ENCODE peak calls at places on chromosomes 5 and 9, in six cellular contexts. One of them, this sample, is unnamed.

GRCh38 chr5:100647461-100648230 is 112.5 kb downstream of the FAM174A start:
- DNase-seq in endothelial cell: no peak
- DNase-seq in DMS 273 treated with DMSO at 0.1 percent for 48 hours: no peak
- DNase-seq in NCI-H1092 treated with DMSO at 0.1 percent for 48 hours: peak; percentile 18
- DNase-seq in stimulated activated CD4-positive, alpha-beta T cell treated with anti-CD3 and anti-CD28 coated beads, Interleukin-4, amount 100 ng/mL, for 48 hours: no peak
- DNase-seq in T-helper 9 cell: peak; percentile 10
- DNase-seq in this sample: no peak

GRCh38 chr5:119435436-119436132 is 16.7 kb upstream of the HSD17B4 start:
- DNase-seq in endothelial cell: peak; percentile 61
- DNase-seq in DMS 273 treated with DMSO at 0.1 percent for 48 hours: no peak
- DNase-seq in NCI-H1092 treated with DMSO at 0.1 percent for 48 hours: no peak
- DNase-seq in stimulated activated CD4-positive, alpha-beta T cell treated with anti-CD3 and anti-CD28 coated beads, Interleukin-4, amount 100 ng/mL, for 48 hours: peak; percentile 41
- DNase-seq in T-helper 9 cell: peak; percentile 57
- DNase-seq in this sample: peak; percentile 42

GRCh38 chr5:155699385-155699784 is 627.6 kb upstream of the SGCD start:
- DNase-seq in endothelial cell: peak; percentile 5
- DNase-seq in DMS 273 treated with DMSO at 0.1 percent for 48 hours: no peak
- DNase-seq in NCI-H1092 treated with DMSO at 0.1 percent for 48 hours: no peak
- DNase-seq in stimulated activated CD4-positive, alpha-beta T cell treated with anti-CD3 and anti-CD28 coated beads, Interleukin-4, amount 100 ng/mL, for 48 hours: no peak
- DNase-seq in T-helper 9 cell: no peak
- DNase-seq in this sample: no peak

GRCh38 chr9:84937086-84937670 is 267.6 kb downstream of the NTRK2 start:
- DNase-seq in endothelial cell: no peak
- DNase-seq in DMS 273 treated with DMSO at 0.1 percent for 48 hours: no peak
- DNase-seq in NCI-H1092 treated with DMSO at 0.1 percent for 48 hours: no peak
- DNase-seq in stimulated activated CD4-positive, alpha-beta T cell treated with anti-CD3 and anti-CD28 coated beads, Interleukin-4, amount 100 ng/mL, for 48 hours: no peak
- DNase-seq in T-helper 9 cell: no peak
- DNase-seq in this sample: peak; percentile 35

GRCh38 chr5:19927919-19928318 is 60.1 kb downstream of the CDH18 start:
- DNase-seq in endothelial cell: no peak
- DNase-seq in DMS 273 treated with DMSO at 0.1 percent for 48 hours: no peak
- DNase-seq in NCI-H1092 treated with DMSO at 0.1 percent for 48 hours: peak; percentile 87
- DNase-seq in stimulated activated CD4-positive, alpha-beta T cell treated with anti-CD3 and anti-CD28 coated beads, Interleukin-4, amount 100 ng/mL, for 48 hours: no peak
- DNase-seq in T-helper 9 cell: no peak
- DNase-seq in this sample: peak; percentile 68

GRCh38 chr5:133247881-133248642 is 196.2 kb downstream of the HSPA4 start:
- DNase-seq in endothelial cell: peak; percentile 78
- DNase-seq in DMS 273 treated with DMSO at 0.1 percent for 48 hours: no peak
- DNase-seq in NCI-H1092 treated with DMSO at 0.1 percent for 48 hours: no peak
- DNase-seq in stimulated activated CD4-positive, alpha-beta T cell treated with anti-CD3 and anti-CD28 coated beads, Interleukin-4, amount 100 ng/mL, for 48 hours: no peak
- DNase-seq in T-helper 9 cell: no peak
- DNase-seq in this sample: peak; percentile 60

GRCh38 chr5:33692983-33693382 is 198.8 kb downstream of the ADAMTS12 start:
- DNase-seq in endothelial cell: no peak
- DNase-seq in DMS 273 treated with DMSO at 0.1 percent for 48 hours: no peak
- DNase-seq in NCI-H1092 treated with DMSO at 0.1 percent for 48 hours: no peak
- DNase-seq in stimulated activated CD4-positive, alpha-beta T cell treated with anti-CD3 and anti-CD28 coated beads, Interleukin-4, amount 100 ng/mL, for 48 hours: no peak
- DNase-seq in T-helper 9 cell: no peak
- DNase-seq in this sample: no peak

GRCh38 chr5:150137168-150137957 is 18.3 kb downstream of the PDGFRB start:
- DNase-seq in endothelial cell: peak; percentile 57
- DNase-seq in DMS 273 treated with DMSO at 0.1 percent for 48 hours: no peak
- DNase-seq in NCI-H1092 treated with DMSO at 0.1 percent for 48 hours: no peak
- DNase-seq in stimulated activated CD4-positive, alpha-beta T cell treated with anti-CD3 and anti-CD28 coated beads, Interleukin-4, amount 100 ng/mL, for 48 hours: no peak
- DNase-seq in T-helper 9 cell: no peak
- DNase-seq in this sample: no peak

GRCh38 chr5:181215997-181216982 is 6.8 kb upstream of the TRIM41 start:
- DNase-seq in endothelial cell: no peak
- DNase-seq in DMS 273 treated with DMSO at 0.1 percent for 48 hours: no peak
- DNase-seq in NCI-H1092 treated with DMSO at 0.1 percent for 48 hours: no peak
- DNase-seq in stimulated activated CD4-positive, alpha-beta T cell treated with anti-CD3 and anti-CD28 coated beads, Interleukin-4, amount 100 ng/mL, for 48 hours: no peak
- DNase-seq in T-helper 9 cell: no peak
- DNase-seq in this sample: no peak

GRCh38 chr9:73782166-73782565 is 630.5 kb downstream of the ANXA1 start:
- DNase-seq in endothelial cell: no peak
- DNase-seq in DMS 273 treated with DMSO at 0.1 percent for 48 hours: no peak
- DNase-seq in NCI-H1092 treated with DMSO at 0.1 percent for 48 hours: no peak
- DNase-seq in stimulated activated CD4-positive, alpha-beta T cell treated with anti-CD3 and anti-CD28 coated beads, Interleukin-4, amount 100 ng/mL, for 48 hours: no peak
- DNase-seq in T-helper 9 cell: no peak
- DNase-seq in this sample: no peak

GRCh38 chr5:10838038-10838437 is 77.0 kb upstream of the DAP start:
- DNase-seq in endothelial cell: no peak
- DNase-seq in DMS 273 treated with DMSO at 0.1 percent for 48 hours: no peak
- DNase-seq in NCI-H1092 treated with DMSO at 0.1 percent for 48 hours: no peak
- DNase-seq in stimulated activated CD4-positive, alpha-beta T cell treated with anti-CD3 and anti-CD28 coated beads, Interleukin-4, amount 100 ng/mL, for 48 hours: no peak
- DNase-seq in T-helper 9 cell: no peak
- DNase-seq in this sample: no peak

GRCh38 chr5:131394128-131394527 is 130.3 kb downstream of the CDC42SE2 start:
- DNase-seq in endothelial cell: no peak
- DNase-seq in DMS 273 treated with DMSO at 0.1 percent for 48 hours: no peak
- DNase-seq in NCI-H1092 treated with DMSO at 0.1 percent for 48 hours: no peak
- DNase-seq in stimulated activated CD4-positive, alpha-beta T cell treated with anti-CD3 and anti-CD28 coated beads, Interleukin-4, amount 100 ng/mL, for 48 hours: no peak
- DNase-seq in T-helper 9 cell: no peak
- DNase-seq in this sample: no peak

GRCh38 chr5:43312699-43313034 is 545 bp downstream of the HMGCS1 start:
- DNase-seq in endothelial cell: no peak
- DNase-seq in DMS 273 treated with DMSO at 0.1 percent for 48 hours: no peak
- DNase-seq in NCI-H1092 treated with DMSO at 0.1 percent for 48 hours: no peak
- DNase-seq in stimulated activated CD4-positive, alpha-beta T cell treated with anti-CD3 and anti-CD28 coated beads, Interleukin-4, amount 100 ng/mL, for 48 hours: no peak
- DNase-seq in T-helper 9 cell: no peak
- DNase-seq in this sample: no peak

GRCh38 chr5:38846379-38846967 is 661 bp downstream of the OSMR start:
- DNase-seq in endothelial cell: no peak
- DNase-seq in DMS 273 treated with DMSO at 0.1 percent for 48 hours: no peak
- DNase-seq in NCI-H1092 treated with DMSO at 0.1 percent for 48 hours: no peak
- DNase-seq in stimulated activated CD4-positive, alpha-beta T cell treated with anti-CD3 and anti-CD28 coated beads, Interleukin-4, amount 100 ng/mL, for 48 hours: no peak
- DNase-seq in T-helper 9 cell: no peak
- DNase-seq in this sample: no peak

GRCh38 chr9:69980591-69980990 is 63.1 kb upstream of the MAMDC2 start:
- DNase-seq in endothelial cell: no peak
- DNase-seq in DMS 273 treated with DMSO at 0.1 percent for 48 hours: no peak
- DNase-seq in NCI-H1092 treated with DMSO at 0.1 percent for 48 hours: no peak
- DNase-seq in stimulated activated CD4-positive, alpha-beta T cell treated with anti-CD3 and anti-CD28 coated beads, Interleukin-4, amount 100 ng/mL, for 48 hours: no peak
- DNase-seq in T-helper 9 cell: no peak
- DNase-seq in this sample: no peak

GRCh38 chr5:1331861-1332405 is 13.0 kb downstream of the CLPTM1L start:
- DNase-seq in endothelial cell: no peak
- DNase-seq in DMS 273 treated with DMSO at 0.1 percent for 48 hours: no peak
- DNase-seq in NCI-H1092 treated with DMSO at 0.1 percent for 48 hours: no peak
- DNase-seq in stimulated activated CD4-positive, alpha-beta T cell treated with anti-CD3 and anti-CD28 coated beads, Interleukin-4, amount 100 ng/mL, for 48 hours: no peak
- DNase-seq in T-helper 9 cell: no peak
- DNase-seq in this sample: no peak

GRCh38 chr5:42120071-42120470 is 195.0 kb downstream of the FBXO4 start:
- DNase-seq in endothelial cell: no peak
- DNase-seq in DMS 273 treated with DMSO at 0.1 percent for 48 hours: no peak
- DNase-seq in NCI-H1092 treated with DMSO at 0.1 percent for 48 hours: no peak
- DNase-seq in stimulated activated CD4-positive, alpha-beta T cell treated with anti-CD3 and anti-CD28 coated beads, Interleukin-4, amount 100 ng/mL, for 48 hours: no peak
- DNase-seq in T-helper 9 cell: no peak
- DNase-seq in this sample: no peak

GRCh38 chr5:62144395-62145022 is 161.5 kb upstream of the KIF2A start:
- DNase-seq in endothelial cell: no peak
- DNase-seq in DMS 273 treated with DMSO at 0.1 percent for 48 hours: no peak
- DNase-seq in NCI-H1092 treated with DMSO at 0.1 percent for 48 hours: peak; percentile 52
- DNase-seq in stimulated activated CD4-positive, alpha-beta T cell treated with anti-CD3 and anti-CD28 coated beads, Interleukin-4, amount 100 ng/mL, for 48 hours: no peak
- DNase-seq in T-helper 9 cell: no peak
- DNase-seq in this sample: no peak

GRCh38 chr9:116990592-116990991 is 303.5 kb downstream of the TRIM32 start:
- DNase-seq in endothelial cell: no peak
- DNase-seq in DMS 273 treated with DMSO at 0.1 percent for 48 hours: no peak
- DNase-seq in NCI-H1092 treated with DMSO at 0.1 percent for 48 hours: no peak
- DNase-seq in stimulated activated CD4-positive, alpha-beta T cell treated with anti-CD3 and anti-CD28 coated beads, Interleukin-4, amount 100 ng/mL, for 48 hours: no peak
- DNase-seq in T-helper 9 cell: no peak
- DNase-seq in this sample: no peak

GRCh38 chr5:109645591-109646236 is 44.0 kb upstream of the MAN2A1 start:
- DNase-seq in endothelial cell: no peak
- DNase-seq in DMS 273 treated with DMSO at 0.1 percent for 48 hours: peak; percentile 97
- DNase-seq in NCI-H1092 treated with DMSO at 0.1 percent for 48 hours: peak; percentile 89
- DNase-seq in stimulated activated CD4-positive, alpha-beta T cell treated with anti-CD3 and anti-CD28 coated beads, Interleukin-4, amount 100 ng/mL, for 48 hours: no peak
- DNase-seq in T-helper 9 cell: no peak
- DNase-seq in this sample: no peak

GRCh38 chr5:74126294-74126693 is 500.3 kb downstream of the ARHGEF28 start:
- DNase-seq in endothelial cell: no peak
- DNase-seq in DMS 273 treated with DMSO at 0.1 percent for 48 hours: no peak
- DNase-seq in NCI-H1092 treated with DMSO at 0.1 percent for 48 hours: no peak
- DNase-seq in stimulated activated CD4-positive, alpha-beta T cell treated with anti-CD3 and anti-CD28 coated beads, Interleukin-4, amount 100 ng/mL, for 48 hours: no peak
- DNase-seq in T-helper 9 cell: no peak
- DNase-seq in this sample: no peak

GRCh38 chr5:121630402-121630801 is 221.3 kb upstream of the FTMT start:
- DNase-seq in endothelial cell: no peak
- DNase-seq in DMS 273 treated with DMSO at 0.1 percent for 48 hours: no peak
- DNase-seq in NCI-H1092 treated with DMSO at 0.1 percent for 48 hours: no peak
- DNase-seq in stimulated activated CD4-positive, alpha-beta T cell treated with anti-CD3 and anti-CD28 coated beads, Interleukin-4, amount 100 ng/mL, for 48 hours: no peak
- DNase-seq in T-helper 9 cell: no peak
- DNase-seq in this sample: no peak

GRCh38 chr9:122346478-122347347 is 24.1 kb upstream of the PTGS1 start:
- DNase-seq in endothelial cell: peak; percentile 77
- DNase-seq in DMS 273 treated with DMSO at 0.1 percent for 48 hours: no peak
- DNase-seq in NCI-H1092 treated with DMSO at 0.1 percent for 48 hours: peak; percentile 33
- DNase-seq in stimulated activated CD4-positive, alpha-beta T cell treated with anti-CD3 and anti-CD28 coated beads, Interleukin-4, amount 100 ng/mL, for 48 hours: no peak
- DNase-seq in T-helper 9 cell: no peak
- DNase-seq in this sample: no peak

GRCh38 chr5:95862636-95863382 is 40.3 kb upstream of the GLRX start:
- DNase-seq in endothelial cell: no peak
- DNase-seq in DMS 273 treated with DMSO at 0.1 percent for 48 hours: no peak
- DNase-seq in NCI-H1092 treated with DMSO at 0.1 percent for 48 hours: peak; percentile 56
- DNase-seq in stimulated activated CD4-positive, alpha-beta T cell treated with anti-CD3 and anti-CD28 coated beads, Interleukin-4, amount 100 ng/mL, for 48 hours: no peak
- DNase-seq in T-helper 9 cell: no peak
- DNase-seq in this sample: no peak

GRCh38 chr9:113708821-113709713 is 167.0 kb upstream of the ZNF618 start:
- DNase-seq in endothelial cell: no peak
- DNase-seq in DMS 273 treated with DMSO at 0.1 percent for 48 hours: no peak
- DNase-seq in NCI-H1092 treated with DMSO at 0.1 percent for 48 hours: no peak
- DNase-seq in stimulated activated CD4-positive, alpha-beta T cell treated with anti-CD3 and anti-CD28 coated beads, Interleukin-4, amount 100 ng/mL, for 48 hours: no peak
- DNase-seq in T-helper 9 cell: no peak
- DNase-seq in this sample: no peak

GRCh38 chr5:96049398-96050272 is 88.0 kb upstream of the ELL2 start:
- DNase-seq in endothelial cell: no peak
- DNase-seq in DMS 273 treated with DMSO at 0.1 percent for 48 hours: no peak
- DNase-seq in NCI-H1092 treated with DMSO at 0.1 percent for 48 hours: no peak
- DNase-seq in stimulated activated CD4-positive, alpha-beta T cell treated with anti-CD3 and anti-CD28 coated beads, Interleukin-4, amount 100 ng/mL, for 48 hours: no peak
- DNase-seq in T-helper 9 cell: no peak
- DNase-seq in this sample: no peak

GRCh38 chr9:92612816-92613215 is 57.1 kb downstream of the IPPK start:
- DNase-seq in endothelial cell: no peak
- DNase-seq in DMS 273 treated with DMSO at 0.1 percent for 48 hours: no peak
- DNase-seq in NCI-H1092 treated with DMSO at 0.1 percent for 48 hours: no peak
- DNase-seq in stimulated activated CD4-positive, alpha-beta T cell treated with anti-CD3 and anti-CD28 coated beads, Interleukin-4, amount 100 ng/mL, for 48 hours: no peak
- DNase-seq in T-helper 9 cell: no peak
- DNase-seq in this sample: no peak

GRCh38 chr5:132134384-132134783 is 60.8 kb downstream of the CSF2 start:
- DNase-seq in endothelial cell: no peak
- DNase-seq in DMS 273 treated with DMSO at 0.1 percent for 48 hours: no peak
- DNase-seq in NCI-H1092 treated with DMSO at 0.1 percent for 48 hours: no peak
- DNase-seq in stimulated activated CD4-positive, alpha-beta T cell treated with anti-CD3 and anti-CD28 coated beads, Interleukin-4, amount 100 ng/mL, for 48 hours: no peak
- DNase-seq in T-helper 9 cell: no peak
- DNase-seq in this sample: no peak

GRCh38 chr9:94912700-94913249 is 186.3 kb downstream of the AOPEP start:
- DNase-seq in endothelial cell: no peak
- DNase-seq in DMS 273 treated with DMSO at 0.1 percent for 48 hours: no peak
- DNase-seq in NCI-H1092 treated with DMSO at 0.1 percent for 48 hours: no peak
- DNase-seq in stimulated activated CD4-positive, alpha-beta T cell treated with anti-CD3 and anti-CD28 coated beads, Interleukin-4, amount 100 ng/mL, for 48 hours: no peak
- DNase-seq in T-helper 9 cell: no peak
- DNase-seq in this sample: no peak

GRCh38 chr5:59583810-59584562 is 309.5 kb downstream of the PDE4D start:
- DNase-seq in endothelial cell: no peak
- DNase-seq in DMS 273 treated with DMSO at 0.1 percent for 48 hours: no peak
- DNase-seq in NCI-H1092 treated with DMSO at 0.1 percent for 48 hours: peak; percentile 68
- DNase-seq in stimulated activated CD4-positive, alpha-beta T cell treated with anti-CD3 and anti-CD28 coated beads, Interleukin-4, amount 100 ng/mL, for 48 hours: no peak
- DNase-seq in T-helper 9 cell: no peak
- DNase-seq in this sample: no peak

GRCh38 chr5:157961828-157962390 is 103.0 kb upstream of the CLINT1 start:
- DNase-seq in endothelial cell: no peak
- DNase-seq in DMS 273 treated with DMSO at 0.1 percent for 48 hours: no peak
- DNase-seq in NCI-H1092 treated with DMSO at 0.1 percent for 48 hours: peak; percentile 59
- DNase-seq in stimulated activated CD4-positive, alpha-beta T cell treated with anti-CD3 and anti-CD28 coated beads, Interleukin-4, amount 100 ng/mL, for 48 hours: no peak
- DNase-seq in T-helper 9 cell: no peak
- DNase-seq in this sample: no peak

GRCh38 chr5:120388016-120388781 is 75.9 kb upstream of the PRR16 start:
- DNase-seq in endothelial cell: no peak
- DNase-seq in DMS 273 treated with DMSO at 0.1 percent for 48 hours: no peak
- DNase-seq in NCI-H1092 treated with DMSO at 0.1 percent for 48 hours: no peak
- DNase-seq in stimulated activated CD4-positive, alpha-beta T cell treated with anti-CD3 and anti-CD28 coated beads, Interleukin-4, amount 100 ng/mL, for 48 hours: no peak
- DNase-seq in T-helper 9 cell: no peak
- DNase-seq in this sample: no peak

GRCh38 chr5:1723957-1724821 is 75.4 kb downstream of the MRPL36 start:
- DNase-seq in endothelial cell: no peak
- DNase-seq in DMS 273 treated with DMSO at 0.1 percent for 48 hours: no peak
- DNase-seq in NCI-H1092 treated with DMSO at 0.1 percent for 48 hours: no peak
- DNase-seq in stimulated activated CD4-positive, alpha-beta T cell treated with anti-CD3 and anti-CD28 coated beads, Interleukin-4, amount 100 ng/mL, for 48 hours: no peak
- DNase-seq in T-helper 9 cell: no peak
- DNase-seq in this sample: no peak

GRCh38 chr5:81398741-81399140 is 4.8 kb upstream of the ACOT12 start:
- DNase-seq in endothelial cell: no peak
- DNase-seq in DMS 273 treated with DMSO at 0.1 percent for 48 hours: no peak
- DNase-seq in NCI-H1092 treated with DMSO at 0.1 percent for 48 hours: no peak
- DNase-seq in stimulated activated CD4-positive, alpha-beta T cell treated with anti-CD3 and anti-CD28 coated beads, Interleukin-4, amount 100 ng/mL, for 48 hours: no peak
- DNase-seq in T-helper 9 cell: no peak
- DNase-seq in this sample: no peak

GRCh38 chr9:17793713-17794622 is 215.1 kb downstream of the SH3GL2 start:
- DNase-seq in endothelial cell: no peak
- DNase-seq in DMS 273 treated with DMSO at 0.1 percent for 48 hours: no peak
- DNase-seq in NCI-H1092 treated with DMSO at 0.1 percent for 48 hours: no peak
- DNase-seq in stimulated activated CD4-positive, alpha-beta T cell treated with anti-CD3 and anti-CD28 coated beads, Interleukin-4, amount 100 ng/mL, for 48 hours: no peak
- DNase-seq in T-helper 9 cell: no peak
- DNase-seq in this sample: no peak

GRCh38 chr9:35729700-35730485 is 2.1 kb downstream of the TLN1 start:
- DNase-seq in endothelial cell: peak; percentile 39
- DNase-seq in DMS 273 treated with DMSO at 0.1 percent for 48 hours: no peak
- DNase-seq in NCI-H1092 treated with DMSO at 0.1 percent for 48 hours: no peak
- DNase-seq in stimulated activated CD4-positive, alpha-beta T cell treated with anti-CD3 and anti-CD28 coated beads, Interleukin-4, amount 100 ng/mL, for 48 hours: no peak
- DNase-seq in T-helper 9 cell: peak; percentile 25
- DNase-seq in this sample: no peak

This sample was measured in iPS DF 19.7.